ENCODE peak calls at places on chromosomes 6 and 20, in four cellular contexts. L is NCI-H1105 treated with DMSO at 0.1 percent for 48 hours, V is NCI-H2081, O is RWPE1. I is an unnamed sample.

GRCh38 chr6:124870611-124871201 is 91.5 kb upstream of the RNF217 start:
- DNase-seq in L (peak; percentile 55), V (no peak), O (peak; percentile 48), I (no peak)

GRCh38 chr20:21981607-21982344 is 276.3 kb downstream of the PAX1 start:
- DNase-seq in L (no peak), V (no peak), O (no peak), I (no peak)

GRCh38 chr6:102774326-102774725 is 1380.8 kb downstream of the GRIK2 start:
- DNase-seq in L (no peak), V (no peak), O (no peak), I (no peak)

GRCh38 chr6:30647802-30648460 is 998 bp downstream of the C6orf136 start:
- DNase-seq in L (peak; percentile 63), V (peak; percentile 58), O (no peak), I (no peak)

GRCh38 chr6:160238234-160238633 is 20.4 kb downstream of the SLC22A2 start:
- DNase-seq in L (peak; percentile 96), V (no peak), O (no peak), I (no peak)

GRCh38 chr6:170297577-170298330 is 6.9 kb upstream of the DLL1 start:
- DNase-seq in L (no peak), V (no peak), O (no peak), I (no peak)

GRCh38 chr6:94045473-94045872 is 626.1 kb upstream of the EPHA7 start:
- DNase-seq in L (no peak), V (no peak), O (no peak), I (no peak)

GRCh38 chr6:2578729-2579128 is 172.0 kb downstream of the MYLK4 start:
- DNase-seq in L (no peak), V (no peak), O (peak; percentile 16), I (no peak)

GRCh38 chr20:64084209-64085152 is at the start of gene LKAAEAR1:
- DNase-seq in L (peak; percentile 45), V (peak; percentile 40), O (no peak), I (no peak)

GRCh38 chr20:6829510-6830116 is 62.1 kb downstream of the BMP2 start:
- DNase-seq in L (peak; percentile 31), V (no peak), O (no peak), I (no peak)